ENCODE peak calls at places on chromosome 1, in eight cellular contexts. One of them, this sample, is unnamed.

GRCh38 chr1:117695796-117696505 is 90.1 kb downstream of the TENT5C start:
- DNase-seq in non-pigmented ciliary epithelial cell: peak
- DNase-seq in activated CD4-positive, alpha-beta memory T cell treated with anti-CD3 and anti-CD28 coated beads for 36 hours: no peak
- DNase-seq in mesendoderm: peak
- DNase-seq in WTC11: no peak
- DNase-seq in AG10803: peak
- DNase-seq in ACHN: no peak
- DNase-seq in T-helper 17 cell: no peak
- DNase-seq in this sample: no peak

GRCh38 chr1:17887646-17888395 is 132.7 kb downstream of the ACTL8 start:
- DNase-seq in non-pigmented ciliary epithelial cell: no peak
- DNase-seq in activated CD4-positive, alpha-beta memory T cell treated with anti-CD3 and anti-CD28 coated beads for 36 hours: no peak
- DNase-seq in mesendoderm: no peak
- DNase-seq in WTC11: no peak
- DNase-seq in AG10803: no peak
- DNase-seq in ACHN: no peak
- DNase-seq in T-helper 17 cell: no peak
- DNase-seq in this sample: no peak

GRCh38 chr1:215555531-215555930 is 11.6 kb upstream of the KCTD3 start:
- DNase-seq in non-pigmented ciliary epithelial cell: no peak
- DNase-seq in activated CD4-positive, alpha-beta memory T cell treated with anti-CD3 and anti-CD28 coated beads for 36 hours: no peak
- DNase-seq in mesendoderm: no peak
- DNase-seq in WTC11: no peak
- DNase-seq in AG10803: no peak
- DNase-seq in ACHN: no peak
- DNase-seq in T-helper 17 cell: no peak
- DNase-seq in this sample: no peak

GRCh38 chr1:15159166-15159555 is 5.6 kb downstream of the TMEM51 start:
- DNase-seq in non-pigmented ciliary epithelial cell: no peak
- DNase-seq in activated CD4-positive, alpha-beta memory T cell treated with anti-CD3 and anti-CD28 coated beads for 36 hours: no peak
- DNase-seq in mesendoderm: no peak
- DNase-seq in WTC11: no peak
- DNase-seq in AG10803: no peak
- DNase-seq in ACHN: no peak
- DNase-seq in T-helper 17 cell: no peak
- DNase-seq in this sample: no peak

GRCh38 chr1:63590161-63590560 is 3.0 kb upstream of the PGM1 start:
- DNase-seq in non-pigmented ciliary epithelial cell: no peak
- DNase-seq in activated CD4-positive, alpha-beta memory T cell treated with anti-CD3 and anti-CD28 coated beads for 36 hours: no peak
- DNase-seq in mesendoderm: no peak
- DNase-seq in WTC11: no peak
- DNase-seq in AG10803: no peak
- DNase-seq in ACHN: no peak
- DNase-seq in T-helper 17 cell: no peak
- DNase-seq in this sample: no peak

GRCh38 chr1:193926956-193927355 is 740.5 kb upstream of the B3GALT2 start:
- DNase-seq in non-pigmented ciliary epithelial cell: no peak
- DNase-seq in activated CD4-positive, alpha-beta memory T cell treated with anti-CD3 and anti-CD28 coated beads for 36 hours: no peak
- DNase-seq in mesendoderm: no peak
- DNase-seq in WTC11: no peak
- DNase-seq in AG10803: no peak
- DNase-seq in ACHN: no peak
- DNase-seq in T-helper 17 cell: no peak
- DNase-seq in this sample: no peak

GRCh38 chr1:27522860-27523665 is 33.1 kb upstream of the WASF2 start:
- DNase-seq in non-pigmented ciliary epithelial cell: no peak
- DNase-seq in activated CD4-positive, alpha-beta memory T cell treated with anti-CD3 and anti-CD28 coated beads for 36 hours: peak
- DNase-seq in mesendoderm: peak
- DNase-seq in WTC11: peak
- DNase-seq in AG10803: no peak
- DNase-seq in ACHN: no peak
- DNase-seq in T-helper 17 cell: peak
- DNase-seq in this sample: no peak

GRCh38 chr1:152962876-152963415 is 7.5 kb upstream of the SPRR4 start:
- DNase-seq in non-pigmented ciliary epithelial cell: no peak
- DNase-seq in activated CD4-positive, alpha-beta memory T cell treated with anti-CD3 and anti-CD28 coated beads for 36 hours: no peak
- DNase-seq in mesendoderm: peak
- DNase-seq in WTC11: no peak
- DNase-seq in AG10803: no peak
- DNase-seq in ACHN: no peak
- DNase-seq in T-helper 17 cell: no peak
- DNase-seq in this sample: no peak

GRCh38 chr1:209883341-209883971 is 54.6 kb upstream of the SYT14 start:
- DNase-seq in non-pigmented ciliary epithelial cell: no peak
- DNase-seq in activated CD4-positive, alpha-beta memory T cell treated with anti-CD3 and anti-CD28 coated beads for 36 hours: no peak
- DNase-seq in mesendoderm: peak
- DNase-seq in WTC11: no peak
- DNase-seq in AG10803: peak
- DNase-seq in ACHN: peak
- DNase-seq in T-helper 17 cell: no peak
- DNase-seq in this sample: no peak

GRCh38 chr1:42777860-42778259 is 6.9 kb upstream of the TMEM269 start:
- DNase-seq in non-pigmented ciliary epithelial cell: no peak
- DNase-seq in activated CD4-positive, alpha-beta memory T cell treated with anti-CD3 and anti-CD28 coated beads for 36 hours: peak
- DNase-seq in mesendoderm: peak
- DNase-seq in WTC11: peak
- DNase-seq in AG10803: peak
- DNase-seq in ACHN: peak
- DNase-seq in T-helper 17 cell: no peak
- DNase-seq in this sample: peak

GRCh38 chr1:77834771-77835334 is 53.6 kb upstream of the NEXN start:
- DNase-seq in non-pigmented ciliary epithelial cell: peak
- DNase-seq in activated CD4-positive, alpha-beta memory T cell treated with anti-CD3 and anti-CD28 coated beads for 36 hours: no peak
- DNase-seq in mesendoderm: no peak
- DNase-seq in WTC11: no peak
- DNase-seq in AG10803: peak
- DNase-seq in ACHN: no peak
- DNase-seq in T-helper 17 cell: no peak
- DNase-seq in this sample: peak

GRCh38 chr1:180261524-180262160 is 31.6 kb downstream of the LHX4 start:
- DNase-seq in non-pigmented ciliary epithelial cell: no peak
- DNase-seq in activated CD4-positive, alpha-beta memory T cell treated with anti-CD3 and anti-CD28 coated beads for 36 hours: no peak
- DNase-seq in mesendoderm: no peak
- DNase-seq in WTC11: no peak
- DNase-seq in AG10803: peak
- DNase-seq in ACHN: peak
- DNase-seq in T-helper 17 cell: no peak
- DNase-seq in this sample: no peak

GRCh38 chr1:54542120-54542961 is 5.7 kb upstream of the ACOT11 start:
- DNase-seq in non-pigmented ciliary epithelial cell: no peak
- DNase-seq in activated CD4-positive, alpha-beta memory T cell treated with anti-CD3 and anti-CD28 coated beads for 36 hours: peak
- DNase-seq in mesendoderm: peak
- DNase-seq in WTC11: peak
- DNase-seq in AG10803: peak
- DNase-seq in ACHN: peak
- DNase-seq in T-helper 17 cell: peak
- DNase-seq in this sample: peak

GRCh38 chr1:219174672-219175564 is 1.2 kb downstream of the LYPLAL1 start:
- DNase-seq in non-pigmented ciliary epithelial cell: peak
- DNase-seq in activated CD4-positive, alpha-beta memory T cell treated with anti-CD3 and anti-CD28 coated beads for 36 hours: peak
- DNase-seq in mesendoderm: peak
- DNase-seq in WTC11: no peak
- DNase-seq in AG10803: peak
- DNase-seq in ACHN: peak
- DNase-seq in T-helper 17 cell: no peak
- DNase-seq in this sample: no peak

GRCh38 chr1:203682401-203683383 is 56.1 kb downstream of the ATP2B4 start:
- DNase-seq in non-pigmented ciliary epithelial cell: no peak
- DNase-seq in activated CD4-positive, alpha-beta memory T cell treated with anti-CD3 and anti-CD28 coated beads for 36 hours: peak
- DNase-seq in mesendoderm: peak
- DNase-seq in WTC11: peak
- DNase-seq in AG10803: peak
- DNase-seq in ACHN: no peak
- DNase-seq in T-helper 17 cell: peak
- DNase-seq in this sample: no peak

GRCh38 chr1:15410223-15410883 is 665 bp downstream of the EFHD2 start:
- DNase-seq in non-pigmented ciliary epithelial cell: no peak
- DNase-seq in activated CD4-positive, alpha-beta memory T cell treated with anti-CD3 and anti-CD28 coated beads for 36 hours: peak
- DNase-seq in mesendoderm: no peak
- DNase-seq in WTC11: no peak
- DNase-seq in AG10803: no peak
- DNase-seq in ACHN: no peak
- DNase-seq in T-helper 17 cell: no peak
- DNase-seq in this sample: no peak

GRCh38 chr1:82589588-82589987 is 788.9 kb downstream of the ADGRL2 start:
- DNase-seq in non-pigmented ciliary epithelial cell: no peak
- DNase-seq in activated CD4-positive, alpha-beta memory T cell treated with anti-CD3 and anti-CD28 coated beads for 36 hours: no peak
- DNase-seq in mesendoderm: no peak
- DNase-seq in WTC11: no peak
- DNase-seq in AG10803: no peak
- DNase-seq in ACHN: no peak
- DNase-seq in T-helper 17 cell: no peak
- DNase-seq in this sample: no peak

GRCh38 chr1:90616395-90616794 is 100.7 kb downstream of the BARHL2 start:
- DNase-seq in non-pigmented ciliary epithelial cell: no peak
- DNase-seq in activated CD4-positive, alpha-beta memory T cell treated with anti-CD3 and anti-CD28 coated beads for 36 hours: peak
- DNase-seq in mesendoderm: peak
- DNase-seq in WTC11: peak
- DNase-seq in AG10803: no peak
- DNase-seq in ACHN: peak
- DNase-seq in T-helper 17 cell: no peak
- DNase-seq in this sample: no peak

GRCh38 chr1:212062832-212063438 is 27.4 kb downstream of the DTL start:
- DNase-seq in non-pigmented ciliary epithelial cell: no peak
- DNase-seq in activated CD4-positive, alpha-beta memory T cell treated with anti-CD3 and anti-CD28 coated beads for 36 hours: no peak
- DNase-seq in mesendoderm: peak
- DNase-seq in WTC11: no peak
- DNase-seq in AG10803: peak
- DNase-seq in ACHN: peak
- DNase-seq in T-helper 17 cell: no peak
- DNase-seq in this sample: peak

GRCh38 chr1:17826165-17826488 is 71.0 kb downstream of the ACTL8 start:
- DNase-seq in non-pigmented ciliary epithelial cell: no peak
- DNase-seq in activated CD4-positive, alpha-beta memory T cell treated with anti-CD3 and anti-CD28 coated beads for 36 hours: peak
- DNase-seq in mesendoderm: peak
- DNase-seq in WTC11: peak
- DNase-seq in AG10803: peak
- DNase-seq in ACHN: peak
- DNase-seq in T-helper 17 cell: no peak
- DNase-seq in this sample: no peak

GRCh38 chr1:230090194-230090711 is 23.2 kb downstream of the GALNT2 start:
- DNase-seq in non-pigmented ciliary epithelial cell: peak
- DNase-seq in activated CD4-positive, alpha-beta memory T cell treated with anti-CD3 and anti-CD28 coated beads for 36 hours: no peak
- DNase-seq in mesendoderm: no peak
- DNase-seq in WTC11: no peak
- DNase-seq in AG10803: peak
- DNase-seq in ACHN: no peak
- DNase-seq in T-helper 17 cell: no peak
- DNase-seq in this sample: no peak

This sample was measured in NCI-H774.